ENCODE peak calls at places on chromosomes 6 and 20, in eight cellular contexts. D is lung, L is cardiac muscle cell, B is mucosa of descending colon, A is adrenal gland, G is DND-41, X is upper lobe of left lung, Q is left ventricle myocardium inferior. V is an unnamed sample.
A peak's percentile ranks its signal among the peaks of the same experiment; 100 is the strongest.

GRCh38 chr6:75084872-75085381 is 120.9 kb downstream of the COL12A1 start:
- DNase-seq in D (peak; percentile 38), L (no peak), B (peak; percentile 39), A (peak; percentile 28), G (no peak), X (peak; percentile 89), Q (no peak), V (peak; percentile 35)

GRCh38 chr6:94027374-94027773 is 608.0 kb upstream of the EPHA7 start:
- DNase-seq in D (no peak), L (no peak), B (no peak), A (no peak), G (no peak), X (no peak), Q (no peak), V (no peak)

GRCh38 chr6:138563231-138563630 is 63.9 kb upstream of the NHSL1 start:
- DNase-seq in D (no peak), L (no peak), B (no peak), A (no peak), G (no peak), X (no peak), Q (no peak), V (no peak)

GRCh38 chr6:94751641-94752329 is 825.5 kb upstream of the MANEA start:
- DNase-seq in D (no peak), L (no peak), B (no peak), A (no peak), G (no peak), X (no peak), Q (no peak), V (no peak)

GRCh38 chr6:85620308-85620707 is 22.4 kb downstream of the SYNCRIP start:
- DNase-seq in D (no peak), L (no peak), B (no peak), A (no peak), G (no peak), X (no peak), Q (no peak), V (no peak)

GRCh38 chr20:36460648-36461599 is 80.4 kb upstream of the MYL9 start:
- DNase-seq in D (peak; percentile 92), L (peak; percentile 96), B (peak; percentile 95), A (peak; percentile 97), G (peak; percentile 90), X (peak; percentile 99), Q (peak; percentile 97), V (peak; percentile 97)

GRCh38 chr20:59684685-59685212 is 80.4 kb downstream of the PHACTR3 start:
- DNase-seq in D (no peak), L (no peak), B (no peak), A (no peak), G (no peak), X (no peak), Q (no peak), V (no peak)

GRCh38 chr20:62952373-62953166 is at the start of gene SLC17A9:
- DNase-seq in D (peak; percentile 58), L (peak; percentile 30), B (peak; percentile 92), A (peak; percentile 67), G (no peak), X (peak; percentile 95), Q (peak; percentile 68), V (peak; percentile 80)

GRCh38 chr6:73460044-73460443 is 1.5 kb upstream of the MTO1 start:
- DNase-seq in D (no peak), L (no peak), B (no peak), A (no peak), G (no peak), X (no peak), Q (no peak), V (no peak)

GRCh38 chr6:148479498-148479897 is 136.9 kb downstream of the SASH1 start:
- DNase-seq in D (no peak), L (no peak), B (peak; percentile 34), A (no peak), G (no peak), X (peak; percentile 65), Q (peak; percentile 69), V (no peak)

GRCh38 chr6:26330835-26331808 is 33.9 kb upstream of the BTN3A2 start:
- DNase-seq in D (no peak), L (no peak), B (no peak), A (no peak), G (no peak), X (no peak), Q (no peak), V (no peak)

GRCh38 chr6:93317587-93317986 is 101.8 kb downstream of the EPHA7 start:
- DNase-seq in D (no peak), L (no peak), B (no peak), A (no peak), G (no peak), X (no peak), Q (no peak), V (no peak)

GRCh38 chr6:14337157-14337556 is 219.6 kb downstream of the CD83 start:
- DNase-seq in D (no peak), L (no peak), B (no peak), A (no peak), G (no peak), X (no peak), Q (no peak), V (no peak)

GRCh38 chr6:136761227-136761922 is 30.9 kb downstream of the MAP3K5 start:
- DNase-seq in D (no peak), L (peak; percentile 27), B (no peak), A (no peak), G (peak; percentile 40), X (no peak), Q (peak; percentile 52), V (no peak)

GRCh38 chr6:26660096-26660425 is 515 bp upstream of the ZNF322 start:
- DNase-seq in D (no peak), L (no peak), B (no peak), A (no peak), G (no peak), X (no peak), Q (no peak), V (no peak)

GRCh38 chr6:128826606-128827005 is 56.3 kb upstream of the LAMA2 start:
- DNase-seq in D (no peak), L (no peak), B (no peak), A (no peak), G (no peak), X (no peak), Q (peak; percentile 27), V (no peak)

GRCh38 chr20:17889226-17889625 is 79.4 kb downstream of the SNX5 start:
- DNase-seq in D (no peak), L (no peak), B (no peak), A (no peak), G (no peak), X (no peak), Q (no peak), V (no peak)

GRCh38 chr6:81105998-81106397 is 646.5 kb downstream of the TENT5A start:
- DNase-seq in D (no peak), L (no peak), B (no peak), A (no peak), G (no peak), X (no peak), Q (no peak), V (no peak)
- TF ChIP-seq CTCF in D (no peak), L (no peak), B (no peak), A (no peak), G (peak; percentile 19), X (no peak), Q (peak; percentile 15), V (no peak)

GRCh38 chr20:46690219-46691111 is 1.2 kb upstream of the TP53RK start:
- DNase-seq in D (no peak), L (no peak), B (no peak), A (no peak), G (no peak), X (no peak), Q (no peak), V (no peak)
- H3K4me1 ChIP-seq in D (peaks cover 1% of the 10 kb centered on the region), L (peaks cover 11% of the 10 kb centered on the region), B (peaks cover 15% of the 10 kb centered on the region), A (peaks cover 7% of the 10 kb centered on the region), G (peaks cover 33% of the 10 kb centered on the region), X (peaks cover 24% of the 10 kb centered on the region), Q (peaks cover 39% of the 10 kb centered on the region), V (peaks cover 3% of the 10 kb centered on the region)

DNA sequence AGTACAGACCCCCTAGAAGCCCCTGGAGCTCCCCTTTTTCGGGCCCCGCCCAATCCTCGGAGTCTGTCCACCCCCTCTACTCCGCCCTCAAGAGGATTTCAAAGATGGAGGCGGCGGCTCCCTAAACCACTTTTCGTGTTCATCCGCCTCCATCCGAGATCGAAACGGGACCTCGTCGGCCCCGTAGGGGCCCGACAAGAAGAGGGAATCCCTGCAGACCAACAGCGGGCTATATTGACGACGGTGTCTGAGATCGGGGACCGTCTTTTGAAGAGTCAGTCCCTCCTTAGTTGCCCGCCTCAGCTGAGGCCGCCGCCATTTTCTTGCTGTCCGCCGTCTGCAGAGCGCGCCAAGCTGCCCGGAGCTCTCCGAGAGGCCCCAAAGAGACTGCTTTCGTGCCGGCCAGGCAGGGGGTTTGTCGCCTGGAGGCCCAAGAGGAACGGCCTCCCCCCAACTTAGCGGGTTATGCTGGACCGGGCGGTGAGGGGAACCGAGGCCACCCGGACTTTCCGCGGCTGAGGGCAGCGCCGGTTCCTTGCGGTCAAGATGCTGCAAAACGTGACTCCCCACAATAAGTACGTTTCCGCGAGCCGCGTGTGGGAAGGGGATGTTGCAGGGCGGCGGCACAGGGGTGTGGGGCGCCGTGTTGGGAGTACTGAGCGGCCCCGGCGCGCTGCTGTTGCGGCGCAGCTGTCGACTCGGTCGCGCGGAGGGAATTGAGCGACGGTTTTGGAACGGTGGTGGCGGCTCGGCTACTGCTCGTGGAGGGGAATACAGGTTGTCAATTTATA is 4.2 kb downstream of the BRD2 start:
- DNase-seq in D (peak; percentile 45), L (peak; percentile 36), B (no peak), A (no peak), G (no peak), X (peak; percentile 87), Q (no peak), V (no peak)
- H3K36me3 ChIP-seq in D (peaks cover 36% of the 10 kb centered on the region), L (peaks cover 32% of the 10 kb centered on the region), B (peaks cover 16% of the 10 kb centered on the region), A (peaks cover 3% of the 10 kb centered on the region), G (peaks cover 67% of the 10 kb centered on the region), X (peaks cover 34% of the 10 kb centered on the region), Q (peaks cover 55% of the 10 kb centered on the region), V (peaks cover 39% of the 10 kb centered on the region)

DNA sequence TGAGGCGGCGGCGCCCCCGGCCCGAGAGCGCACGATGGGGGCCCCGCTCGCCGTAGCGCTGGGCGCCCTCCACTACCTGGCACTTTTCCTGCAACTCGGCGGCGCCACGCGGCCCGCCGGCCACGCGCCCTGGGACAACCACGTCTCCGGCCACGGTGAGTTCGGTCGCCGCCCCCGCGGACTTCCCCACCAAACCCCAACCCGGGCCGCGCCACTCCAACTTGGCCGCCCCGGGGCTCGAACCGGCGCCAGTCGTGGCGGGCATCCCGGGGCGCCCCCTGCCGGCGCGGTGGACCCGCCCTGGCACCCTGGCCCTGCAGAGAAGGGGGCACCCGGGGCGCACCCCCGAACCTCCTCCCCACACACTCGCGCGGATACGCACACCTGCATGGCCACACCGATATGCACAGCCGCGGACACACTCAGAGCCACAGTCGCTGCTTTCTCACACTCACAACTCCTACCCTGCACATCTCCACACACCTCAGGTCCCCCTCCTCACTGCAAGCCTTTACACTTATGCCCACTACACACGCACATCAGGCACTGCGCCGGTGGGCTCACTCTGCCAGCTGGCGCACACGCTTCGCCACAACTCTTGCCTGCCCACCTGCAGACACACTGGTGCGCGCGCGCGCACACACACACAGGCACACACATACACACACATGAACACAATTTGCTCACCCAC is 535 bp downstream of the VSTM2L start:
- DNase-seq in D (no peak), L (no peak), B (no peak), A (no peak), G (no peak), X (peak; percentile 87), Q (no peak), V (no peak)
- TF ChIP-seq CTCF in D (no peak), L (peak; percentile 26), B (no peak), A (no peak), G (no peak), X (peak; percentile 27), Q (peak; percentile 33), V (peak; percentile 8)

DNA sequence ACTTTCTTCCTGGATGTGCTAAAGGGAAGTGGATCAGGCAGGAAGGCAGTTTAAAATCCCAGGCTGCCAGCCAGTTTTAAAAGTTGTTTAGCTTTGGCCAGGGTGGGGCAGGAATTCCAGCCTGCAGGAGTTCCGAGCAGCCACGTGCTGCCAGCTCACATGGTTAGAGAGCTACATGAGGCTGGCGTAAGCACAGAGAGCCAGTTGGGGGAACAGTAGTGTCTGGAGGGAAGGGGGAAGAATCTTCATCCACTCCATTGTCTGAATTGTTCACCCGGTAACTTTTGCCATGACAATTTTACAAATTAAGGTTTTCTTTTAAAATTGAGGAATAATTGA is 12.0 kb downstream of the CDC25B start:
- DNase-seq in D (peak; percentile 84), L (no peak), B (peak; percentile 86), A (peak; percentile 90), G (no peak), X (peak; percentile 44), Q (peak; percentile 80), V (peak; percentile 77)
- H3K4me1 ChIP-seq in D (peaks cover 30% of the 10 kb centered on the region), L (no peaks in the 10 kb centered on the region), B (peaks cover 60% of the 10 kb centered on the region), A (peaks cover 39% of the 10 kb centered on the region), G (peaks cover 25% of the 10 kb centered on the region), X (peaks cover 77% of the 10 kb centered on the region), Q (peaks cover 64% of the 10 kb centered on the region), V (peaks cover 35% of the 10 kb centered on the region)